ENCODE peak calls at places on chromosome 12, in five cellular contexts. S, Z, K, W and R are unnamed samples. For H3K4me1, the result is how much of the 10 kb centered on the place peaks cover.

GRCh38 chr12:3049596-3050314 is 27.4 kb upstream of the TSPAN9 start:
- DNase-seq in Z (no peak), W (no peak), S (no peak), K (no peak), R (no peak)

GRCh38 chr12:126474703-126475102 is 1409.5 kb downstream of the AACS start:
- DNase-seq in W (no peak), S (no peak), Z (no peak), K (peak), R (no peak)

GRCh38 chr12:30827406-30828055 is 72.8 kb upstream of the CAPRIN2 start:
- DNase-seq in Z (no peak), S (no peak), W (no peak), K (no peak), R (no peak)

GRCh38 chr12:4821000-4821399 is 88.7 kb upstream of the KCNA1 start:
- DNase-seq in K (no peak), S (no peak), W (no peak), Z (no peak), R (no peak)

GRCh38 chr12:48817957-48818830 is at the start of gene CACNB3:
- DNase-seq in W (peak), Z (peak), S (no peak), K (peak), R (peak)

GRCh38 chr12:66297080-66297479 is 5.2 kb upstream of the HELB start:
- DNase-seq in Z (no peak), W (no peak), K (no peak), S (no peak), R (no peak)

GRCh38 chr12:132167610-132168310 is 23.5 kb downstream of the NOC4L start:
- DNase-seq in W (no peak), K (no peak), S (no peak), Z (peak), R (no peak)

GRCh38 chr12:57722716-57723629 is 15.6 kb downstream of the AGAP2 start:
- DNase-seq in Z (no peak), S (no peak), K (no peak), W (no peak), R (peak)

GRCh38 chr12:121673013-121673441 is 3.6 kb upstream of the MORN3 start:
- DNase-seq in Z (no peak), K (no peak), W (no peak), S (no peak), R (no peak)

GRCh38 chr12:109627633-109628032 is 54.0 kb downstream of the MVK start:
- DNase-seq in K (no peak), Z (no peak), S (no peak), W (no peak), R (no peak)

GRCh38 chr12:12282761-12283160 is 15.9 kb upstream of the LRP6 start:
- DNase-seq in W (no peak), Z (no peak), S (no peak), K (peak), R (no peak)

GRCh38 chr12:52604859-52605258 is 3.6 kb upstream of the KRT72 start:
- DNase-seq in W (no peak), S (no peak), K (no peak), Z (no peak), R (no peak)

GRCh38 chr12:19316420-19316819 is 122.9 kb upstream of the AEBP2 start:
- DNase-seq in W (no peak), S (no peak), K (peak), Z (no peak), R (no peak)

GRCh38 chr12:44385964-44386363 is 490.2 kb downstream of the NELL2 start:
- DNase-seq in W (no peak), Z (no peak), K (no peak), S (no peak), R (no peak)

GRCh38 chr12:51181558-51181957 is 8.6 kb upstream of the TFCP2 start:
- DNase-seq in K (no peak), Z (no peak), S (no peak), W (no peak), R (no peak)
- H3K4me3 ChIP-seq in K (no peak), Z (no peak), S (no peak), W (no peak), R (no peak)

DNA sequence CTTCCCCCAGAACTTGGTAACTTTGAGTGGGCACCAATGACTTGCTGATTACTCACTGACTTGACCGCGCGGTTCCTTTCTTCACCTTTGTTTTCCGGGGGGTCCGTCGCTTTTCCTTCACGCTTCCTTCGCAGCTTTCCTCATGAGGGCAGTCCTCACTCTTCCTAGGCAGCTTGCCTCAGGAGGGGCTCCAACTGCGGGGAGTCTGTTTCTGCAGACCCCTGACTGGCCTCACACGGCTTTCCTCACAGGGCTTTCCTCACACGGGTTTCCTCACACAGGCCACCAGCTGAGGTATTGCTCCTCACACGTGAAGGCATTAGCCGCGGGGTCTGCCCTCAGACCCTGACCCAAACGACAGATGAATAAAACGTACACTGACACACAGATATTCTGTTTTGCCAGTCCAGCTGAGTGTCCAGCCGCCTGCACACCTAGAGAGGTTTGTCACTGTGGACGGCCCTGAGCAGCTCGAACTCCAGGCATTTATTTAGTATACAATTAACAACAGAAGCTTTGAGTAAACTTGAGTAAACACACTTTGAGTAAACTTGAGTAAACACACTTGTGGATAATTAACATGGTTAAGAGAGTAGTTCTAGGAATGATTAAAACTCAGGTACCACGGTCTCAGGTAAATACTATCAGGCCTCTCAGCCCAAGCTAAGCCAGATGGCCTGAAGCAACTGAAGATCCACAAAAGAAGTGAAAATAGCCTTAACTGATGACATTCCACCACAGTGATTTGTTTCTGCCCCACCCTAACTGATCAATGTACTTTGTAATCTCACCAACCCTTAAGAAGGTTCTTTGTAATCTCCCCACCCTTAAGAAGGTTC is 16.1 kb upstream of the LYZ start:
- DNase-seq in Z (peak), W (no peak), S (no peak), K (no peak), R (no peak)
- H3K4me1 ChIP-seq in Z (under half), W (under half), S (under half), K (under half), R (under half)

GRCh38 chr12:108232565-108232964 is 103.5 kb downstream of the WSCD2 start:
- DNase-seq in Z (no peak), W (no peak), K (peak), S (no peak), R (no peak)

GRCh38 chr12:108234155-108234554 is 105.0 kb downstream of the CMKLR1 start:
- DNase-seq in W (no peak), K (no peak), Z (no peak), S (no peak), R (no peak)

GRCh38 chr12:108236366-108236765 is 102.7 kb downstream of the CMKLR1 start:
- DNase-seq in Z (no peak), K (no peak), S (no peak), W (no peak), R (no peak)

GRCh38 chr12:108237272-108237671 is 101.8 kb downstream of the CMKLR1 start:
- DNase-seq in S (no peak), K (peak), Z (no peak), W (no peak), R (no peak)

GRCh38 chr12:108235231-108235959 is 103.7 kb downstream of the CMKLR1 start:
- DNase-seq in Z (no peak), K (no peak), W (no peak), S (no peak), R (no peak)
- H3K27ac ChIP-seq in Z (no peak), K (no peak), W (no peak), S (no peak), R (no peak)

GRCh38 chr12:72380441-72380840 is 108.3 kb downstream of the TRHDE start:
- DNase-seq in W (no peak), K (no peak), S (no peak), Z (no peak), R (no peak)
- H3K4me3 ChIP-seq in W (no peak), K (no peak), S (no peak), Z (no peak), R (no peak)